ENCODE peak calls at places on chromosomes 16 and 17, in four cellular contexts. S, U, J and E are unnamed samples.

GRCh38 chr17:52170963-52171572 is 12.6 kb upstream of the CA10 start:
- DNase-seq in J (no peak), S (peak), U (peak), E (peak)

GRCh38 chr17:6450926-6451717 is 6.9 kb downstream of the PIMREG start:
- DNase-seq in J (peak), S (no peak), U (no peak), E (no peak)

GRCh38 chr16:30922960-30923535 is 324 bp upstream of the FBXL19 start:
- DNase-seq in U (peak), J (peak), S (peak), E (peak)

GRCh38 chr17:3744032-3744431 is 20.3 kb downstream of the HASPIN start:
- DNase-seq in U (peak), S (no peak), J (peak), E (peak)

GRCh38 chr16:27775254-27775653 is 225.3 kb downstream of the KATNIP start:
- DNase-seq in U (no peak), S (no peak), J (no peak), E (no peak)

GRCh38 chr17:1007310-1008007 is 10.5 kb downstream of the TIMM22 start:
- DNase-seq in U (no peak), S (no peak), J (no peak), E (no peak)

GRCh38 chr16:10606607-10607006 is 26.2 kb upstream of the EMP2 start:
- DNase-seq in S (no peak), J (no peak), U (no peak), E (no peak)

GRCh38 chr16:1167276-1168107 is 14.6 kb downstream of the CACNA1H start:
- DNase-seq in U (no peak), J (no peak), S (peak), E (no peak)

GRCh38 chr17:81402530-81402941 is 7.3 kb downstream of the BAHCC1 start:
- DNase-seq in J (no peak), U (no peak), S (no peak), E (no peak)

GRCh38 chr17:81404557-81405165 is 9.4 kb downstream of the BAHCC1 start:
- DNase-seq in U (no peak), S (no peak), J (no peak), E (no peak)

GRCh38 chr17:81405382-81406005 is 10.2 kb downstream of the BAHCC1 start:
- DNase-seq in J (peak), S (no peak), U (no peak), E (no peak)

GRCh38 chr17:81403040-81403467 is 7.8 kb downstream of the BAHCC1 start:
- DNase-seq in U (no peak), S (no peak), J (no peak), E (no peak)

DNA sequence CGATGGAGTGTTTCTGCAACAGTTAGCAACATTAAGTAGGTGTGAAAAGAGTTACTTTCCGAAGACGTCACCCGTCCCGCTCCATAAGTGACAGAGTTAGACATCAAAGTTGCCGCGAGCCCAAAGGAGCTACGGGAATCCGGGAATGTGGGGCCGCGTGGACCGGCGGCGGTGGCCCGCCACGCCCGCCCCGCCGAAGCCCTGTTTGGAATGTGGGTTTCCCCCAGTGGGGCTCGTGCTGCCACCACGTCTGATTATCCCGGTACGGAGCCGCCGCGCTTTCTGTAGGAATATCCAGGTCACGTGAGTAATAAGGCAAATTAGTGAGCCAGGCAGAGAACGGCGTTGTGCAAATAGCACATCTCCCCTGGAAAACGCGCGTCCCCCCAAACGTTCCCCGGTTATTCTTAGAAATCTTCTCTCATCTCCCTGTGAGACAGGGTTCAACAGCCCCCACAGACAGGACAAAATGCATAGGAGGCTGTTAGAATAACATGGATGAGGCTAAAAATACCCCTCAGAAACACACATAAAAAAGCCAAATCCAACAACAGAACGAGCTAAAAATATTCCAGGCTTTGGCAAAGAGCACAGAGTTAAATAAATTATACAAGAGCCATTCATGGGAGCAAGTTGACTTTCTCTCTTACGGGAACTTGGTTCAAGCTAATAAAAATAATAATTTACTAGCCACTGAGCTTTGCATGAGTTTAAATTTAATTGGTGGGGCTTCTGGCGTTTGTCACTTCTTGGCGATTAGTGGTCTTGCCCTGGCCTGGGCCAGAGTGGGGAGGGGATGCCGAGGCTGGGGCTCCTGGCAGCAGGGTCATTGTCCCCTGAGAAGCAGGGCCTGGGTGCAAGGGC is 8.6 kb downstream of the BAHCC1 start:
- DNase-seq in S (no peak), J (peak), U (no peak), E (no peak)
- H2AFZ ChIP-seq in S (no peak), J (peak), U (no peak), E (no peak)

DNA sequence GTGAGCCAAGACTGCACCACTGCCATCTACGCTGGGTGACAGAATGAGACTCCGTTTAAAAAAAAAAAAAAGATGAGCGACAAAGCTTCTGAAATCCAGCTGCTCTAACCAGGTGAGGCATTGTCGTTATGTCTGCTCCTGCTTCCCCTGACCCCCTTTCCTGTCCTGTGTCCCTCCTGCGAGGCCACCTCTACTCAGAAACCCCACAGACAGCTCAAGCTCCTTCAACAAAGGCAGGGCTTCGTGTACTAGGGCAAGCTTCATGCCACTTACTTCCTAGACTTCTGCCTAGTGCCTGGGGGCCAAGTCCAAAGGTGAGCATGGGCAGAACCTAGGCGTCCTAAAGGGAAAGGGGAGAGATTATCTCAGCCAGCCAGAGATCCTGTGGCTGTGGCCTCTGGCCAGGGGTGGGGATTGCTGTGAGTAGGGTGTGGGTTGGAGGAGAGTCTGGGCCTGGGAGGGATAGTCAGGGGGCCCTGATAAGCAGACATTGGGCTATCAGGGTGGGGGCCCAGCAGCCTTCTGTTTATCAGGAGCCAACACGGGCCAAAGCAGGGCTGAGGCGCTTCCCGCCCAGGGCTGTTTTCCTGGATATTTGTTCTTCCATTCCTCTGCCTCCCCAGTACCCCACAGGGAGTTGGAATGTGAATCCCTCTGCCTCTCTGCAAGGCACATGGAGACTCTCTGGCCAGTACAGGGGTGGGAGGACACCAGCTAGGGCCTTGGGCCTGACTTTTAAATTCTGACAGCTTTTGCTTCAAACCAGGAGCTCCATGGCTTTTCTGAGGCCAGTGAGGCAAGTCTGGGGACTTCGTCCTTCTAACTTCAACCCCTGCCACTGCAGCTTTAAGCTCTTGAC is 10.4 kb downstream of the ERAL1 start:
- DNase-seq in U (no peak), S (no peak), J (no peak), E (no peak)
- H2AFZ ChIP-seq in U (no peak), S (peak), J (no peak), E (no peak)

GRCh38 chr16:72372082-72372615 is 200.2 kb upstream of the PMFBP1 start:
- DNase-seq in S (no peak), J (no peak), U (no peak), E (no peak)
- H2AFZ ChIP-seq in S (peak), J (no peak), U (no peak), E (no peak)

GRCh38 chr16:14181371-14182050 is 110.4 kb downstream of the MRTFB start:
- DNase-seq in U (peak), J (peak), S (no peak), E (peak)

GRCh38 chr16:14187517-14188338 is 116.6 kb downstream of the MRTFB start:
- DNase-seq in U (no peak), J (no peak), S (no peak), E (no peak)

GRCh38 chr16:14186007-14186953 is 115.2 kb downstream of the MRTFB start:
- DNase-seq in S (peak), U (no peak), J (peak), E (peak)

GRCh38 chr16:14182999-14183398 is 111.9 kb downstream of the MRTFB start:
- DNase-seq in U (no peak), S (no peak), J (no peak), E (no peak)

GRCh38 chr16:14186954-14187306 is 115.8 kb downstream of the MRTFB start:
- DNase-seq in S (no peak), J (no peak), U (no peak), E (no peak)
- H2AFZ ChIP-seq in S (peak), J (no peak), U (no peak), E (no peak)

GRCh38 chr17:81348097-81349055 is 46.9 kb upstream of the BAHCC1 start:
- DNase-seq in J (no peak), S (no peak), U (no peak), E (no peak)

GRCh38 chr17:81347437-81347836 is 47.8 kb upstream of the BAHCC1 start:
- DNase-seq in S (no peak), U (no peak), J (no peak), E (no peak)

GRCh38 chr17:81350320-81350686 is 45.0 kb upstream of the BAHCC1 start:
- DNase-seq in S (no peak), J (no peak), U (no peak), E (no peak)

GRCh38 chr17:81346908-81347349 is 48.3 kb upstream of the BAHCC1 start:
- DNase-seq in J (no peak), U (no peak), S (no peak), E (no peak)

DNA sequence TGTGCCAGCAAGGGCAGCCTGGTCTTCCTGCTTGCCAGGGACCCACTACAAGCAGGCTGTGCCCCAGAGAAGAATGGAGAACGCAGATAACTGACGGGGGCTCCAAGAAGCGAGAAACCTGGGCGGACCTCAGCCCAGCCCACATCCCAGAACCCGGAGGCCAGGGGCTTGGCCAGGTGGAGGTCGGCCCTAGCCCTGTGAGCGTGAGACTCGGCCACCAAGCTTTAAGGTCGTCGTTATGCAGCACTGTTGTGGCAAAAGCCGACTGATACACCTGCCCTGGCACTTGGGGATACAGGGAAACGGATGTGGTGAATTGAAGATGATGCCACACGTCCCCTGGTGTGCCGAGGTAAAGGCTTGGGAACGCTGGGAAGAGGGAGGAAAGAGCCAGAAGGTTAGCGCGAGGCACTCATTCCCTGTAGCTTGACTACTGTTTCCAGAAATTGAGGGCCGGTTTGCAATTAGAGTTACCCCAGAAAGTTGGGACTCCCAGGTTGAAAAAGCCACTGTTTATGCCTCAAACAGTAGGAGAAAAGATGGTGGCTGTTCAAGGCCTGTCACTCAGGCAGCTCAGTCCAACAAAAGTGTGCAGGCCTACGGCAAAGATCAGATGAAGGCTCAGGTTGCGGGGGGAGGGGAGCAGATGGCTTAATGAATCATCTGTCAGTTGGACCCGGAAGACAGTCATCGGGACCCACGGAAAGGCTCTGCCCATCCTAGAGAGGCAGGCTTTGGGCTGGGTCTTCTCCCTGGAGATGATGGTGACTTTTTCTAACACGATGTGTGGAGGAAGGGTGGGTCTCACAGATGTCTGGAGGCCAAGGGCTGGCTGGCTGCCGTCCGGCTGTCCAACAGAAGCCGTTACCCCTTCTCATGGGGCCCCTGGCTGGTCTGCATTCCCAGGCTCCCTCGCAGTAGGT is 45.6 kb upstream of the BAHCC1 start:
- DNase-seq in U (no peak), J (peak), S (no peak), E (peak)
- H2AFZ ChIP-seq in U (no peak), J (no peak), S (peak), E (peak)

DNA sequence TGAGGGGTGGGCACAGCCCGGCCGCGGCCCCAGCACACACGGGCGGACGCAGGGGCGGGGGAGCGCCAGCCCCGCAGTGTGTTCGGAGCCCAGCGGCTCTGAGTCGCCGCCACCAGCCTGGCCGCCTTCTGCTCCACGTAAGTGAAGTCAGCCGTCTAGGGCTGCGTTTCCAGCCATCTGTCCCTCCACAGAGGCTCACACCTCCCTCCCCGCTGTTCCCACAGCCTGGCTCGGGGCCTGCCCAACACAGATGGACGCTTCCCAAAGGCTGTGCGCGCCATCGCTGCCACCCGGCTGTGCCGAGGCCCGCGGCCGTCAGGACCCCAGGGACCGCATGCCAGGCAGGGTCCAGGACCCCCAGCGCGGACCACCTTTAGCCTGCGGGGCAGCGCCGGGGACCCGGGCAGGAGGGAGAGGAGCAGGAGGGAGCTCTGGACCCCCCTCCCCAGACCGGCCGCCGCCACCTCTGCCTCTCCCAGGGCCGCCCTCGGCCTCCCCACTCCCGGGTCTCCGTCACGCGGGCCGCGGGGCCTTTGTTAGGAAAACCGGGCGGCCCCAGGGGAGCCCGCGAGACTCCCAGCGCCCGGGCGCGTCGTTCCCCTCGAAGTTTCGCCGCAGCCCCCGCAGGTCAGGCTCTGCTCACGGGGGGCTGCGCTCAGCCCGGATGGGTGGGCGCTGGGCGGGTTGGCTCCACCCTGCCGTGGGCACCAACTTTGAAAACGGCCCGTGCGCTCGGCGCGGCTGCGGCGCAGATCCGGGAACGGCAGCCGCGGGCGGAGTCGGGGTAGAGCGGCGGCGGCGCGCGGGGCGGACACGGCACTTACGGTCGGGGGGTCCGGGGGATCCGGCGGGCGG is 36.6 kb downstream of the CBFA2T3 start:
- DNase-seq in S (no peak), J (no peak), U (no peak), E (no peak)
- H2AFZ ChIP-seq in S (peak), J (no peak), U (no peak), E (no peak)

GRCh38 chr17:12316021-12316420 is 295.3 kb downstream of the MAP2K4 start:
- DNase-seq in S (no peak), J (no peak), U (no peak), E (no peak)

GRCh38 chr17:12318614-12319266 is 298.1 kb downstream of the MAP2K4 start:
- DNase-seq in S (no peak), U (no peak), J (peak), E (no peak)

GRCh38 chr17:12320286-12320685 is 299.6 kb downstream of the MAP2K4 start:
- DNase-seq in J (peak), S (no peak), U (no peak), E (no peak)
- H2AFZ ChIP-seq in J (no peak), S (no peak), U (no peak), E (no peak)

DNA sequence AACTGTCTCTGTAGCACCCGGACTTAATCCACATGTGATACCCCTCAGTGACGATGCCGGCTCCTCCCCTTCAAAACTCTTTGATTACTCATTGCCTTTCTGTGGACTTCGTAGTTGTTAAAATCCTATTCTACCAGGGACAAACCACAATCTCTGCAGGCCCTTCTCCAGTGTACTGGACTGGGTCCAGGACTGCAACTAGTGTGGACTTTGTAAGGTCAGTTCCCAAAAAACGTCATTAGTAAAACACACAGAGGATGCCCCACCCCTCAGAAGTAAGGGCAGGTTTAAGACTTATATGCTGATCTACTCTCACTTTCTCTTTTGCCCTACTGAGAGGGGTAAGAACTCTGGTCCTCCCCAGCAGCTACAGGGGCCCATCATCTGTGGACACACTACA is 10.5 kb upstream of the NUDT7 start:
- DNase-seq in J (peak), U (no peak), S (no peak), E (no peak)
- H2AFZ ChIP-seq in J (no peak), U (no peak), S (no peak), E (no peak)

DNA sequence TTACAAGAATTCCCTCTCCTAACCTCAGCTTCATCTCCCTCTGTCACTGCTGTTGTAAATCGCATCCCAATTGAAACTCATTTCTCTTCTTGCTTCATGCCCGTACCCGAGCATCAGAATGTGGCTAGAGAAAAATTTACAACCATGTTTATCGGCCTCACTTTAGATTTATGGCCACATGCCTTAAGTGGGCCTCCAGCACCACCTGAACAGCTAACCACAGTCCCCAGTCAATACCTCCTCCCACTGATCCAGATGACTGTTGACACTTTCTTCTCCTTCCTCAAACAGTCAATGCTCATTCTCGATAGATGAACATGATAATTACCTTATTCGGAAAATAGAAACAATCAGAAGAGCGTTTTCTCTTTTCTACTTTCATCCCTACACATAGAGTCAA is 416.2 kb upstream of the MAF start:
- DNase-seq in S (no peak), J (no peak), U (no peak), E (no peak)
- H2AFZ ChIP-seq in S (no peak), J (no peak), U (no peak), E (no peak)